ENCODE peak calls at places on chromosomes 16 and 17, in seven cellular contexts. T is memory B cell, Z is EL, B is A549, L is stomach, X is HT1080, Y is lower leg skin. H is an unnamed sample.
A peak's percentile ranks its signal among the peaks of the same experiment; 100 is the strongest.

GRCh38 chr17:80789356-80789902 is 202.2 kb upstream of the CHMP6 start:
- DNase-seq in T (no peak), Z (peak; percentile 93), B (peak; percentile 40), L (no peak), X (peak; percentile 89), Y (peak; percentile 85), H (peak; percentile 96)

GRCh38 chr17:78344666-78345065 is 15.2 kb downstream of the SOCS3 start:
- DNase-seq in T (no peak), Z (no peak), B (no peak), L (no peak), X (no peak), Y (no peak), H (no peak)

GRCh38 chr17:57669671-57670529 is 75.2 kb downstream of the CCDC182 start:
- DNase-seq in T (no peak), Z (no peak), B (no peak), L (no peak), X (no peak), Y (peak; percentile 79), H (no peak)

GRCh38 chr16:88911946-88912310 is 45.5 kb upstream of the PABPN1L start:
- DNase-seq in T (no peak), Z (no peak), B (no peak), L (no peak), X (no peak), Y (no peak), H (no peak)

GRCh38 chr17:60141111-60142018 is 8.4 kb upstream of the CA4 start:
- DNase-seq in T (no peak), Z (peak; percentile 54), B (no peak), L (peak; percentile 89), X (no peak), Y (no peak), H (peak; percentile 30)

GRCh38 chr17:71899317-71899716 is 221.5 kb upstream of the SOX9 start:
- DNase-seq in T (no peak), Z (peak; percentile 62), B (no peak), L (no peak), X (peak; percentile 80), Y (no peak), H (peak; percentile 54)

GRCh38 chr17:6713918-6714271 is 726 bp upstream of the SLC13A5 start:
- DNase-seq in T (no peak), Z (no peak), B (no peak), L (no peak), X (no peak), Y (peak; percentile 76), H (no peak)

GRCh38 chr17:1177099-1177996 is 2.4 kb downstream of the ABR start:
- DNase-seq in T (no peak), Z (peak; percentile 56), B (no peak), L (no peak), X (no peak), Y (no peak), H (peak; percentile 72)

GRCh38 chr17:14320734-14321475 is 20.0 kb downstream of the HS3ST3B1 start:
- DNase-seq in T (no peak), Z (no peak), B (no peak), L (no peak), X (no peak), Y (peak; percentile 34), H (no peak)